ENCODE peak calls at places on chromosomes 11 and 22, in ten cellular contexts. One of them, this sample, is unnamed.

GRCh38 chr11:8332196-8332595 is 68.5 kb upstream of the LMO1 start:
- DNase-seq in body of pancreas: peak; percentile 25
- DNase-seq in heart right ventricle: no peak
- DNase-seq in endothelial cell: no peak
- DNase-seq in HFFc6: no peak
- DNase-seq in GM23338: no peak
- DNase-seq in astrocyte of the cerebellum: no peak
- DNase-seq in nephron progenitor cell: no peak
- DNase-seq in right atrium auricular region: no peak
- DNase-seq in astrocyte of the spinal cord: no peak
- DNase-seq in this sample: no peak

GRCh38 chr11:84817998-84818397 is 809.1 kb downstream of the DLG2 start:
- DNase-seq in nephron progenitor cell: no peak
- DNase-seq in GM23338: no peak
- DNase-seq in endothelial cell: no peak
- DNase-seq in body of pancreas: no peak
- DNase-seq in heart right ventricle: no peak
- DNase-seq in right atrium auricular region: no peak
- DNase-seq in HFFc6: no peak
- DNase-seq in astrocyte of the spinal cord: peak; percentile 6
- DNase-seq in astrocyte of the cerebellum: no peak
- DNase-seq in this sample: peak; percentile 89

GRCh38 chr11:119974467-119974866 is 163.4 kb downstream of the TRIM29 start:
- DNase-seq in nephron progenitor cell: no peak
- DNase-seq in astrocyte of the cerebellum: no peak
- DNase-seq in heart right ventricle: peak; percentile 29
- DNase-seq in right atrium auricular region: no peak
- DNase-seq in endothelial cell: no peak
- DNase-seq in GM23338: no peak
- DNase-seq in HFFc6: no peak
- DNase-seq in astrocyte of the spinal cord: no peak
- DNase-seq in body of pancreas: no peak
- DNase-seq in this sample: no peak

GRCh38 chr22:47199261-47199948 is 437.0 kb downstream of the TBC1D22A start:
- DNase-seq in body of pancreas: no peak
- DNase-seq in GM23338: no peak
- DNase-seq in HFFc6: no peak
- DNase-seq in endothelial cell: no peak
- DNase-seq in astrocyte of the cerebellum: no peak
- DNase-seq in nephron progenitor cell: no peak
- DNase-seq in heart right ventricle: no peak
- DNase-seq in astrocyte of the spinal cord: no peak
- DNase-seq in right atrium auricular region: peak; percentile 38
- DNase-seq in this sample: no peak

GRCh38 chr11:119414734-119415133 is 8.2 kb downstream of the THY1 start:
- DNase-seq in HFFc6: no peak
- DNase-seq in astrocyte of the cerebellum: no peak
- DNase-seq in GM23338: no peak
- DNase-seq in right atrium auricular region: no peak
- DNase-seq in nephron progenitor cell: no peak
- DNase-seq in astrocyte of the spinal cord: no peak
- DNase-seq in endothelial cell: no peak
- DNase-seq in heart right ventricle: no peak
- DNase-seq in body of pancreas: no peak
- DNase-seq in this sample: no peak

GRCh38 chr22:31567196-31567595 is 70.9 kb downstream of the SFI1 start:
- DNase-seq in astrocyte of the cerebellum: no peak
- DNase-seq in HFFc6: no peak
- DNase-seq in endothelial cell: no peak
- DNase-seq in right atrium auricular region: no peak
- DNase-seq in heart right ventricle: no peak
- DNase-seq in astrocyte of the spinal cord: no peak
- DNase-seq in body of pancreas: no peak
- DNase-seq in GM23338: no peak
- DNase-seq in nephron progenitor cell: no peak
- DNase-seq in this sample: no peak

GRCh38 chr22:24952837-24953293 is 349 bp downstream of the KIAA1671 start:
- DNase-seq in right atrium auricular region: no peak
- DNase-seq in heart right ventricle: peak; percentile 43
- DNase-seq in astrocyte of the spinal cord: peak; percentile 64
- DNase-seq in endothelial cell: peak; percentile 77
- DNase-seq in HFFc6: peak; percentile 43
- DNase-seq in GM23338: peak; percentile 88
- DNase-seq in astrocyte of the cerebellum: no peak
- DNase-seq in nephron progenitor cell: no peak
- DNase-seq in body of pancreas: peak; percentile 65
- DNase-seq in this sample: peak; percentile 80

GRCh38 chr11:111735262-111736116 is 30.7 kb downstream of the PPP2R1B start:
- DNase-seq in body of pancreas: peak; percentile 74
- DNase-seq in heart right ventricle: peak; percentile 88
- DNase-seq in GM23338: no peak
- DNase-seq in astrocyte of the cerebellum: peak; percentile 96
- DNase-seq in endothelial cell: no peak
- DNase-seq in right atrium auricular region: peak; percentile 93
- DNase-seq in astrocyte of the spinal cord: peak; percentile 99
- DNase-seq in HFFc6: peak; percentile 99
- DNase-seq in nephron progenitor cell: peak; percentile 26
- DNase-seq in this sample: peak; percentile 99

GRCh38 chr11:74710291-74710938 is 20.8 kb downstream of the CHRDL2 start:
- DNase-seq in astrocyte of the spinal cord: peak; percentile 29
- DNase-seq in GM23338: peak; percentile 25
- DNase-seq in nephron progenitor cell: no peak
- DNase-seq in right atrium auricular region: no peak
- DNase-seq in astrocyte of the cerebellum: no peak
- DNase-seq in heart right ventricle: no peak
- DNase-seq in endothelial cell: no peak
- DNase-seq in body of pancreas: no peak
- DNase-seq in HFFc6: no peak
- DNase-seq in this sample: no peak

DNA sequence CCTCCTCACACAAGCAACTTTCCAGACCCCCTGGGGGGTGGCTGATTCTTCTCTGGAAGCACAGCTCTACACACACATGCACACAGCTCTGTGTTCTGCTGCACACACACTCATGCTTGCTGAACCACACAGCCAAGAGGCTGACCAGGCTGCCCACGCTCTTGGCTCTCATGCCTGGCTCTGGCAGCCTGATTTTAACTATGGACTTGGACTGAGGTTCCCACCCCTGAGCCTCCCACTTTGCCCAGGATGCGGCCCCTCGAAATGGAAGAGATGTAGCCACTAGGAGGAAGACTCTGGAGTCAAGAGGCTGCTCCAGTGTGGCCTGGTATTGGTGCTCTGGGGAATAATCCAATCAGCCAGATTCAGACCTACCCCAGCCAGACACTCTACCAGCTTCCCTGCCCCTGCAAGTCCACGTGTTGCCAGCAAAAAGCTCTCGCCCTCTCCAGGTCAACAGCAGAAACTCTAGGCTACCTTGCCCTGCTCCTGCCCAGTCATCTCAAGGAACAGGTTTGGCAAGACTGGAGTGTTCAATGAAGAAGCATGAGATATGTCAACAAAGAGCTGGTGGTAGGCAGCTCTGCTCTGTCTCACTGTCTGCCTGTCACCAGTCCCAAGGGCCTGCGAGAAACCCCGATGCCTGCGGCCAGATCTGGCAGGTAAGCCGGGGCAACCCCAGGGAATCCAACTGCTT is 8.8 kb upstream of the CASTOR1 start:
- DNase-seq in astrocyte of the cerebellum: no peak
- DNase-seq in HFFc6: no peak
- DNase-seq in heart right ventricle: no peak
- DNase-seq in nephron progenitor cell: no peak
- DNase-seq in endothelial cell: no peak
- DNase-seq in body of pancreas: no peak
- DNase-seq in right atrium auricular region: no peak
- DNase-seq in GM23338: no peak
- DNase-seq in astrocyte of the spinal cord: no peak
- DNase-seq in this sample: no peak
- TF ChIP-seq CTCF in astrocyte of the cerebellum: no peak
- TF ChIP-seq CTCF in HFFc6: no peak
- TF ChIP-seq CTCF in heart right ventricle: no peak
- TF ChIP-seq CTCF in nephron progenitor cell: no peak
- TF ChIP-seq CTCF in endothelial cell: no peak
- TF ChIP-seq CTCF in body of pancreas: no peak
- TF ChIP-seq CTCF in right atrium auricular region: no peak
- TF ChIP-seq CTCF in GM23338: no peak
- TF ChIP-seq CTCF in astrocyte of the spinal cord: no peak
- TF ChIP-seq CTCF in this sample: no peak

DNA sequence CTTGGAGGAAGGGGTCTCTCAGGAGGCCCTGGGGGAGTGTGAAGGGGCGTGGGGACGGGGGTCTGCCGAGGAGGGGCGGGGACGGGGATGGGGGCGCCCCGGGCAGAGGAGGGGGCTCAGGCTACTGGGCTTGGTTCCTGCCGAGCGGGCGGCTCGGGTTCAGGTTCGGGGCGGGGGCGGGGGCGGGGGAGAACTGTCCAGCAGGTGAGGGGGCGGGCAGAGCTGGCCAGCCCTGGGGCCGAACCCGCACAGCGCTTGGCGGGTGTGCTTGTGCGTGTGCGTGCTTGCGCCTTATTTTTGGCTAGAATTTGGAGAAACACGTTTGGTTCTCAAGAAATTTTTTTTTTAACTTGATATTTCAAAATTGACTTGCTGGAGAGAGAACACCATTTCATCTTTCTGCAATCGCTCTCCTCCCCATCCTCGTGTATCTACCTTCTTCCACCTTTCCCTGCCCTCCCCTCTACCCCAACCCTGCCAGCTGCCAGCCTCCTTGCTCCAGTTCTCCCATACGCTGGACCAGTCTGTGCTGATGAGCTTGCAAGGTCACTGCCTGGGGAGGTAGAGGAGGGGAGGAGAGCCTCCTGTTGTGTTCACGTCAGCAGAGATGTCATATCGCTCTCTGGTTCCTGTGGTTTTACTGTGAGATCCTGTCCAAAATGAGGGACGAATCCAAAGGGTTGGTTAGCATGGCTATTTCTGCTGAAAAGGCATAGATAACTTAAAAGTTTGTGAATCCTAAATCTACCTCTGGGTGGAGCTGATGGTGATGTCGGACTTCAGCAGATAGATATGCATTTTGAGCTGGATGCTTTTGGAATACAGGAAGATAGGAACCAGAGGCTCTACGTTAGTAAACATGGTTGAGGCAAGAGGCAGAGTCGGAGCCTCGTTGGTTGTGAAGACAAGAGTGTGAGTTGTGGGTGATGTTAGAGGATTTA is 668 bp downstream of the MADD start:
- DNase-seq in endothelial cell: peak; percentile 21
- DNase-seq in body of pancreas: peak; percentile 50
- DNase-seq in HFFc6: peak; percentile 55
- DNase-seq in GM23338: peak; percentile 59
- DNase-seq in astrocyte of the cerebellum: no peak
- DNase-seq in nephron progenitor cell: no peak
- DNase-seq in right atrium auricular region: no peak
- DNase-seq in heart right ventricle: peak; percentile 35
- DNase-seq in astrocyte of the spinal cord: peak; percentile 62
- DNase-seq in this sample: peak; percentile 47
- TF ChIP-seq CTCF in endothelial cell: no peak
- TF ChIP-seq CTCF in body of pancreas: no peak
- TF ChIP-seq CTCF in HFFc6: peak; percentile 49
- TF ChIP-seq CTCF in GM23338: no peak
- TF ChIP-seq CTCF in astrocyte of the cerebellum: peak; percentile 31
- TF ChIP-seq CTCF in nephron progenitor cell: no peak
- TF ChIP-seq CTCF in right atrium auricular region: no peak
- TF ChIP-seq CTCF in heart right ventricle: no peak
- TF ChIP-seq CTCF in astrocyte of the spinal cord: peak; percentile 23
- TF ChIP-seq CTCF in this sample: peak; percentile 13

GRCh38 chr11:77557553-77557952 is 32.2 kb upstream of the AQP11 start:
- DNase-seq in heart right ventricle: no peak
- DNase-seq in right atrium auricular region: no peak
- DNase-seq in HFFc6: no peak
- DNase-seq in nephron progenitor cell: no peak
- DNase-seq in astrocyte of the spinal cord: peak; percentile 19
- DNase-seq in GM23338: peak; percentile 82
- DNase-seq in body of pancreas: no peak
- DNase-seq in astrocyte of the cerebellum: no peak
- DNase-seq in endothelial cell: peak; percentile 31
- DNase-seq in this sample: peak; percentile 27
- TF ChIP-seq CTCF in heart right ventricle: peak; percentile 16
- TF ChIP-seq CTCF in right atrium auricular region: no peak
- TF ChIP-seq CTCF in HFFc6: peak; percentile 46
- TF ChIP-seq CTCF in nephron progenitor cell: peak; percentile 32
- TF ChIP-seq CTCF in astrocyte of the spinal cord: peak; percentile 33
- TF ChIP-seq CTCF in GM23338: peak; percentile 92
- TF ChIP-seq CTCF in body of pancreas: no peak
- TF ChIP-seq CTCF in astrocyte of the cerebellum: peak; percentile 31
- TF ChIP-seq CTCF in endothelial cell: no peak
- TF ChIP-seq CTCF in this sample: peak; percentile 11

GRCh38 chr11:12089473-12089872 is 20.9 kb upstream of the MICAL2 start:
- DNase-seq in body of pancreas: no peak
- DNase-seq in GM23338: no peak
- DNase-seq in HFFc6: no peak
- DNase-seq in heart right ventricle: no peak
- DNase-seq in right atrium auricular region: no peak
- DNase-seq in astrocyte of the cerebellum: no peak
- DNase-seq in nephron progenitor cell: no peak
- DNase-seq in endothelial cell: no peak
- DNase-seq in astrocyte of the spinal cord: no peak
- DNase-seq in this sample: no peak

GRCh38 chr11:12089041-12089440 is 21.3 kb upstream of the MICAL2 start:
- DNase-seq in HFFc6: no peak
- DNase-seq in heart right ventricle: no peak
- DNase-seq in GM23338: no peak
- DNase-seq in right atrium auricular region: no peak
- DNase-seq in endothelial cell: no peak
- DNase-seq in astrocyte of the spinal cord: no peak
- DNase-seq in astrocyte of the cerebellum: no peak
- DNase-seq in nephron progenitor cell: no peak
- DNase-seq in body of pancreas: no peak
- DNase-seq in this sample: no peak

GRCh38 chr11:12088531-12088930 is 21.9 kb upstream of the MICAL2 start:
- DNase-seq in heart right ventricle: no peak
- DNase-seq in HFFc6: no peak
- DNase-seq in astrocyte of the cerebellum: no peak
- DNase-seq in endothelial cell: no peak
- DNase-seq in nephron progenitor cell: no peak
- DNase-seq in body of pancreas: no peak
- DNase-seq in GM23338: no peak
- DNase-seq in right atrium auricular region: no peak
- DNase-seq in astrocyte of the spinal cord: no peak
- DNase-seq in this sample: no peak

GRCh38 chr11:12087075-12087775 is 23.2 kb upstream of the MICAL2 start:
- DNase-seq in nephron progenitor cell: no peak
- DNase-seq in right atrium auricular region: no peak
- DNase-seq in heart right ventricle: no peak
- DNase-seq in HFFc6: peak; percentile 71
- DNase-seq in GM23338: peak; percentile 36
- DNase-seq in body of pancreas: no peak
- DNase-seq in astrocyte of the spinal cord: peak; percentile 79
- DNase-seq in endothelial cell: no peak
- DNase-seq in astrocyte of the cerebellum: no peak
- DNase-seq in this sample: peak; percentile 70

DNA sequence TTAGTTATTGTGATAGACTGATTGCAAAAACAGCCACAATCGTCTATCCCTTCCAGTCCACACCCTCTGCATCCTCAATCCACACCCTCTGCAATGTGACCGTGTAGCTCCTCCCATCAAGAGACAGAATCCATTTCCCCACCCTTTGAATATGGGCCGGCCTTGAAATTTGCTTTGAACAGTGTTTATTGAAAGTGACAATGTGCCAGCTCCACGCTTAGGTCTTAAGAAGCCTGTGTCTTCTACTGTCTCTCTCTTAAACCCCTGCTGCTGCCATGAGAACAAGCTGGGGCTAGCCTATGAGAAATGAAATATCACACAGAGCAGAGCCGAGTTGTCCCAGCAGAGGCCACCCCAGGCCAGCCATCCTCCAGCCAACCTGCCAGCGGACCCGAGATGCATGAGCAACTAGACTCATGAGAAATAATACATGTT is 22.3 kb upstream of the MICAL2 start:
- DNase-seq in right atrium auricular region: peak; percentile 83
- DNase-seq in nephron progenitor cell: no peak
- DNase-seq in astrocyte of the cerebellum: no peak
- DNase-seq in astrocyte of the spinal cord: peak; percentile 86
- DNase-seq in GM23338: no peak
- DNase-seq in endothelial cell: no peak
- DNase-seq in heart right ventricle: peak; percentile 75
- DNase-seq in HFFc6: peak; percentile 81
- DNase-seq in body of pancreas: no peak
- DNase-seq in this sample: peak; percentile 76
- TF ChIP-seq CTCF in right atrium auricular region: peak; percentile 25
- TF ChIP-seq CTCF in nephron progenitor cell: no peak
- TF ChIP-seq CTCF in astrocyte of the cerebellum: peak; percentile 40
- TF ChIP-seq CTCF in astrocyte of the spinal cord: peak; percentile 48
- TF ChIP-seq CTCF in GM23338: peak; percentile 38
- TF ChIP-seq CTCF in endothelial cell: no peak
- TF ChIP-seq CTCF in heart right ventricle: peak; percentile 50
- TF ChIP-seq CTCF in HFFc6: peak; percentile 57
- TF ChIP-seq CTCF in body of pancreas: peak; percentile 32
- TF ChIP-seq CTCF in this sample: peak; percentile 21

This sample was measured in MCF 10A.